ENCODE peak calls at places on chromosomes 11 and 22, in four cellular contexts. One of them, this sample, is unnamed.

GRCh38 chr11:71478216-71478840 is 25.3 kb downstream of the NADSYN1 start:
- DNase-seq in sigmoid colon: no peak
- DNase-seq in transverse colon: no peak
- DNase-seq in GM20000: no peak
- DNase-seq in this sample: no peak

GRCh38 chr22:20131593-20131855 is at the start of gene ZDHHC8:
- DNase-seq in transverse colon: peak; percentile 49
- DNase-seq in GM20000: peak; percentile 91
- DNase-seq in sigmoid colon: no peak
- DNase-seq in this sample: peak; percentile 30

GRCh38 chr11:133968300-133968699 is 11.5 kb upstream of the IGSF9B start:
- DNase-seq in transverse colon: no peak
- DNase-seq in GM20000: no peak
- DNase-seq in sigmoid colon: no peak
- DNase-seq in this sample: peak; percentile 37

GRCh38 chr11:101706541-101706940 is 122.7 kb upstream of the TRPC6 start:
- DNase-seq in GM20000: no peak
- DNase-seq in transverse colon: no peak
- DNase-seq in sigmoid colon: no peak
- DNase-seq in this sample: no peak

GRCh38 chr11:45920531-45921477 is 1.7 kb upstream of the LARGE2 start:
- DNase-seq in sigmoid colon: peak; percentile 42
- DNase-seq in transverse colon: no peak
- DNase-seq in GM20000: no peak
- DNase-seq in this sample: no peak

GRCh38 chr11:105334025-105334714 is 194.6 kb upstream of the CARD18 start:
- DNase-seq in transverse colon: no peak
- DNase-seq in GM20000: no peak
- DNase-seq in sigmoid colon: no peak
- DNase-seq in this sample: no peak

GRCh38 chr22:50498322-50498861 is 9.1 kb downstream of the LMF2 start:
- DNase-seq in GM20000: peak; percentile 78
- DNase-seq in sigmoid colon: no peak
- DNase-seq in transverse colon: peak; percentile 84
- DNase-seq in this sample: peak; percentile 80

GRCh38 chr11:134939905-134940304 is 527.9 kb upstream of the B3GAT1 start:
- DNase-seq in sigmoid colon: no peak
- DNase-seq in GM20000: no peak
- DNase-seq in transverse colon: no peak
- DNase-seq in this sample: no peak

GRCh38 chr11:133917921-133918605 is 38.7 kb downstream of the IGSF9B start:
- DNase-seq in transverse colon: no peak
- DNase-seq in GM20000: no peak
- DNase-seq in sigmoid colon: no peak
- DNase-seq in this sample: no peak

GRCh38 chr22:17305076-17305475 is 64.2 kb upstream of the CECR2 start:
- DNase-seq in GM20000: no peak
- DNase-seq in transverse colon: no peak
- DNase-seq in sigmoid colon: no peak
- DNase-seq in this sample: no peak

GRCh38 chr11:10325398-10326079 is 20.7 kb downstream of the ADM start:
- DNase-seq in transverse colon: no peak
- DNase-seq in sigmoid colon: no peak
- DNase-seq in GM20000: no peak
- DNase-seq in this sample: no peak

GRCh38 chr22:20566420-20567260 is 59.2 kb downstream of the MED15 start:
- DNase-seq in GM20000: no peak
- DNase-seq in sigmoid colon: peak; percentile 78
- DNase-seq in transverse colon: peak; percentile 46
- DNase-seq in this sample: peak; percentile 69

GRCh38 chr22:40597541-40598453 is 38.7 kb downstream of the MRTFA start:
- DNase-seq in GM20000: no peak
- DNase-seq in sigmoid colon: no peak
- DNase-seq in transverse colon: no peak
- DNase-seq in this sample: no peak

GRCh38 chr22:19710769-19711106 is 3.6 kb upstream of the SEPTIN5 start:
- DNase-seq in transverse colon: no peak
- DNase-seq in sigmoid colon: no peak
- DNase-seq in GM20000: no peak
- DNase-seq in this sample: no peak

GRCh38 chr11:124762624-124763155 is 600 bp upstream of the ESAM start:
- DNase-seq in GM20000: peak; percentile 55
- DNase-seq in transverse colon: peak; percentile 19
- DNase-seq in sigmoid colon: no peak
- DNase-seq in this sample: no peak

GRCh38 chr22:29306175-29306829 is at the start of gene GAS2L1:
- DNase-seq in transverse colon: peak; percentile 89
- DNase-seq in sigmoid colon: peak; percentile 94
- DNase-seq in GM20000: peak; percentile 78
- DNase-seq in this sample: peak; percentile 64

GRCh38 chr11:113370634-113371033 is 16.9 kb upstream of the ANKK1 start:
- DNase-seq in GM20000: no peak
- DNase-seq in transverse colon: no peak
- DNase-seq in sigmoid colon: no peak
- DNase-seq in this sample: no peak

GRCh38 chr11:92316410-92316809 is 91.8 kb downstream of the FAT3 start:
- DNase-seq in transverse colon: no peak
- DNase-seq in GM20000: no peak
- DNase-seq in sigmoid colon: no peak
- DNase-seq in this sample: no peak

GRCh38 chr11:18012906-18013781 is at the start of gene SERGEF:
- DNase-seq in transverse colon: peak; percentile 98
- DNase-seq in GM20000: peak; percentile 98
- DNase-seq in sigmoid colon: peak; percentile 95
- DNase-seq in this sample: peak; percentile 94

GRCh38 chr22:39471421-39472141 is 14.8 kb downstream of the MGAT3 start:
- DNase-seq in sigmoid colon: no peak
- DNase-seq in transverse colon: peak; percentile 34
- DNase-seq in GM20000: peak; percentile 72
- DNase-seq in this sample: peak; percentile 47

GRCh38 chr22:47051435-47052175 is 289.2 kb downstream of the TBC1D22A start:
- DNase-seq in GM20000: no peak
- DNase-seq in transverse colon: no peak
- DNase-seq in sigmoid colon: no peak
- DNase-seq in this sample: no peak

GRCh38 chr11:134686418-134686817 is 274.4 kb upstream of the B3GAT1 start:
- DNase-seq in GM20000: no peak
- DNase-seq in transverse colon: no peak
- DNase-seq in sigmoid colon: no peak
- DNase-seq in this sample: no peak

GRCh38 chr11:1568451-1568911 is 3.6 kb downstream of the DUSP8 start:
- DNase-seq in sigmoid colon: peak; percentile 70
- DNase-seq in transverse colon: no peak
- DNase-seq in GM20000: no peak
- DNase-seq in this sample: peak; percentile 54

GRCh38 chr11:115159122-115159665 is 345.0 kb downstream of the CADM1 start:
- DNase-seq in transverse colon: no peak
- DNase-seq in GM20000: no peak
- DNase-seq in sigmoid colon: no peak
- DNase-seq in this sample: no peak

GRCh38 chr11:75174781-75175370 is 24.0 kb downstream of the SLCO2B1 start:
- DNase-seq in GM20000: no peak
- DNase-seq in transverse colon: no peak
- DNase-seq in sigmoid colon: peak; percentile 80
- DNase-seq in this sample: peak; percentile 55

GRCh38 chr11:68528630-68529029 is 68.1 kb downstream of the PPP6R3 start:
- DNase-seq in transverse colon: peak; percentile 46
- DNase-seq in sigmoid colon: peak; percentile 81
- DNase-seq in GM20000: no peak
- DNase-seq in this sample: peak; percentile 49

GRCh38 chr11:34331736-34332135 is 26.1 kb downstream of the ABTB2 start:
- DNase-seq in GM20000: no peak
- DNase-seq in transverse colon: no peak
- DNase-seq in sigmoid colon: no peak
- DNase-seq in this sample: no peak

GRCh38 chr22:45553333-45554039 is 50.8 kb downstream of the FBLN1 start:
- DNase-seq in transverse colon: peak; percentile 73
- DNase-seq in sigmoid colon: peak; percentile 90
- DNase-seq in GM20000: peak; percentile 76
- DNase-seq in this sample: peak; percentile 73

GRCh38 chr22:32475428-32476010 is 908 bp downstream of the FBXO7 start:
- DNase-seq in transverse colon: peak; percentile 47
- DNase-seq in sigmoid colon: peak; percentile 72
- DNase-seq in GM20000: peak; percentile 29
- DNase-seq in this sample: peak; percentile 46

GRCh38 chr11:88538088-88538487 is 200.6 kb upstream of the CTSC start:
- DNase-seq in GM20000: no peak
- DNase-seq in sigmoid colon: no peak
- DNase-seq in transverse colon: no peak
- DNase-seq in this sample: no peak

GRCh38 chr11:79431535-79431934 is 9.3 kb downstream of the TENM4 start:
- DNase-seq in transverse colon: no peak
- DNase-seq in GM20000: no peak
- DNase-seq in sigmoid colon: no peak
- DNase-seq in this sample: no peak

GRCh38 chr22:32904044-32904443 is 102.5 kb downstream of the TIMP3 start:
- DNase-seq in sigmoid colon: peak; percentile 71
- DNase-seq in GM20000: no peak
- DNase-seq in transverse colon: peak; percentile 15
- DNase-seq in this sample: peak; percentile 41

DNA sequence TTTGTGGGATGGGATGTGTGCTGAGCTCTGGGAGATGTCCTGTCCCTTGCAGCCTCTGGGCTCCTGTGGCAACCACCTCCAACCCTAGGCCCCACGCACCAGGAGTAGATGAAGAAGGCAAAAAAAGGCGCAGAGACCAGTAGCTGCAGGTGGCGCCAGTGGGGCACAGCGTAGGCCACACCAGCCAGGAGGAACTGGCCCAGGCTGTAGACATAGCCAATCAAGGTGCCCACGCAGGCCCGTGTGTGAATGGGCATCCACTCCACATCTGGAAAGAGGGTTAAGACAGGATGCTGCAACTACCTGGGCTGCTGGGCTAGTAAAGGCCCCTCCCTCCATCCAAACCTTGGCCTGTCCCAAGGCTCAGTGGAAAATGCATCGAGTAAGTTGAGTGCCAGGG is 3.0 kb downstream of the SLC22A6 start:
- DNase-seq in sigmoid colon: no peak
- DNase-seq in transverse colon: no peak
- DNase-seq in GM20000: no peak
- DNase-seq in this sample: peak; percentile 12
- TF ChIP-seq CTCF in sigmoid colon: no peak
- TF ChIP-seq CTCF in transverse colon: no peak
- TF ChIP-seq CTCF in GM20000: no peak
- TF ChIP-seq CTCF in this sample: no peak

GRCh38 chr22:49005557-49005956 is 822.1 kb downstream of the BRD1 start:
- DNase-seq in transverse colon: no peak
- DNase-seq in sigmoid colon: no peak
- DNase-seq in GM20000: no peak
- DNase-seq in this sample: no peak
- TF ChIP-seq CTCF in transverse colon: no peak
- TF ChIP-seq CTCF in sigmoid colon: no peak
- TF ChIP-seq CTCF in GM20000: no peak
- TF ChIP-seq CTCF in this sample: no peak

DNA sequence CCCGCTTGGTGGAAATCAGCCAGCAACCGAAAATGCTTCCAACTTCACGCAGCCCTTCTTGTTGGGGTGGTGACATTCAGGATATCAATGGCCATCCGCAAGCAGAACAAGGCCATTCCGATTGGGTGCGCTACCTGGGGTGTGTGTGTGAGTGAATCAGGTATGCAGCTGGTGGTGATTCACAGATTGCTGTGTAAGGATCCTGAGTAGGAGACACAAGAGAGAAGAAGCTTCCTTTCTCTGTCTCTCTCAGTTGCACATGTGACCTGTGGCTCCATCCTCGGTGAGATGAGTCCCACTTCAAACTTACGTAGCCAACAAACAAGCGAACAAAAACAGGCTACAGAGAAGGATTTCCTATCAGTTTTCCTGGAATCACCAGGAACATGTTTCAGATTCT is 9.6 kb upstream of the TMEM184B start:
- DNase-seq in sigmoid colon: no peak
- DNase-seq in transverse colon: no peak
- DNase-seq in GM20000: no peak
- DNase-seq in this sample: no peak
- TF ChIP-seq CTCF in sigmoid colon: no peak
- TF ChIP-seq CTCF in transverse colon: no peak
- TF ChIP-seq CTCF in GM20000: no peak
- TF ChIP-seq CTCF in this sample: no peak

GRCh38 chr22:22462813-22463567 is 45.6 kb downstream of the ZNF280B start:
- DNase-seq in GM20000: no peak
- DNase-seq in sigmoid colon: no peak
- DNase-seq in transverse colon: no peak
- DNase-seq in this sample: no peak
- TF ChIP-seq CTCF in GM20000: no peak
- TF ChIP-seq CTCF in sigmoid colon: no peak
- TF ChIP-seq CTCF in transverse colon: no peak
- TF ChIP-seq CTCF in this sample: no peak

DNA sequence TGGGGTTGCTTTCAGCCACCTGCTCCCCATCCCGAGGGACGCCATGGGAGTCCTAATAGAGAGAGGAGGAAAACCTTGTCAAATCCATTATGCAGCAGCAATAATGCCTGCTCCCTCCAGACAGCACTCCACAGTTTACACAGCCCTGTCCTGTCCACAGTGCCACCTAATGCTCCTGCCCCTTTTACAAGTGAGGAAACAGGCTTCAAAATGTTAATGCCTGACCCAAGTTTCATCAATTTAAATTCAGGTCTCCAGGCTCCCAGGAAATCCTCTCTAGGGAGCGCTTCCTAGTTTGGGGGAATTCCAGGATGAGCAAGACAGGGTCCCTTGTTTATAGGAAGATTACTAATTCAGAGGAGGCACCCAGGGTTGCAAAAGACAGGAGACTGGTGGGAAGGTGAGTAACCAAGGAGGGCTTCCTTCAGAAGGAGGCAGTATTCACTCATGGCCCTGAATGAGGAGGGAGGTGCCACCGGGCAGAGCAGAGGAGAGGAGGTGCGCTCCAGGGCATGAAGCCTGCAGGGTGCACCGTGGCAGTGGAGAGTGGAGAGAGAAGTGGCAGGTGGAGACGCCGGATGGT is 1.5 kb downstream of the TMEM132A start:
- DNase-seq in sigmoid colon: no peak
- DNase-seq in GM20000: no peak
- DNase-seq in transverse colon: no peak
- DNase-seq in this sample: no peak
- TF ChIP-seq CTCF in sigmoid colon: no peak
- TF ChIP-seq CTCF in GM20000: no peak
- TF ChIP-seq CTCF in transverse colon: no peak
- TF ChIP-seq CTCF in this sample: no peak

GRCh38 chr11:9092085-9092484 is 686 bp upstream of the SCUBE2 start:
- DNase-seq in sigmoid colon: no peak
- DNase-seq in GM20000: peak; percentile 25
- DNase-seq in transverse colon: no peak
- DNase-seq in this sample: no peak

GRCh38 chr11:9092846-9093778 is 1.7 kb upstream of the SCUBE2 start:
- DNase-seq in GM20000: peak; percentile 39
- DNase-seq in transverse colon: no peak
- DNase-seq in sigmoid colon: no peak
- DNase-seq in this sample: no peak

GRCh38 chr11:9096427-9096826 is 5.0 kb upstream of the SCUBE2 start:
- DNase-seq in sigmoid colon: no peak
- DNase-seq in GM20000: no peak
- DNase-seq in transverse colon: no peak
- DNase-seq in this sample: no peak

GRCh38 chr11:9094420-9094819 is 3.0 kb upstream of the SCUBE2 start:
- DNase-seq in GM20000: no peak
- DNase-seq in transverse colon: no peak
- DNase-seq in sigmoid colon: no peak
- DNase-seq in this sample: no peak

GRCh38 chr11:9095421-9095820 is 4.0 kb upstream of the SCUBE2 start:
- DNase-seq in GM20000: no peak
- DNase-seq in sigmoid colon: no peak
- DNase-seq in transverse colon: peak; percentile 15
- DNase-seq in this sample: peak; percentile 32
- TF ChIP-seq CTCF in GM20000: peak; percentile 25
- TF ChIP-seq CTCF in sigmoid colon: no peak
- TF ChIP-seq CTCF in transverse colon: peak; percentile 12
- TF ChIP-seq CTCF in this sample: no peak